ENCODE peak calls at places on chromosomes 6 and 20, in four cellular contexts. G is heart right ventricle, Z is WERI-Rb-1, K is PC-3. L is an unnamed sample.

GRCh38 chr6:15232836-15233510 is 12.9 kb upstream of the JARID2 start:
- DNase-seq in K (no peak), Z (no peak), G (no peak), L (no peak)

GRCh38 chr6:14128017-14128416 is 10.4 kb downstream of the CD83 start:
- DNase-seq in G (no peak), Z (no peak), K (no peak), L (no peak)

GRCh38 chr6:136426627-136427377 is 123.4 kb downstream of the MAP7 start:
- DNase-seq in K (no peak), Z (no peak), G (no peak), L (no peak)

GRCh38 chr20:57996936-57997629 is 231.4 kb downstream of the ANKRD60 start:
- DNase-seq in G (no peak), Z (no peak), K (peak; percentile 87), L (no peak)

GRCh38 chr6:168616807-168617756 is 176.1 kb downstream of the SMOC2 start:
- DNase-seq in K (no peak), G (peak; percentile 39), Z (peak; percentile 43), L (no peak)

GRCh38 chr20:63159826-63160640 is 55.9 kb downstream of the YTHDF1 start:
- DNase-seq in G (no peak), K (no peak), Z (no peak), L (no peak)

GRCh38 chr6:169073311-169073710 is 180.3 kb downstream of the THBS2 start:
- DNase-seq in K (no peak), Z (no peak), G (no peak), L (no peak)

GRCh38 chr6:10389739-10390494 is 25.0 kb downstream of the TFAP2A start:
- DNase-seq in Z (no peak), K (no peak), G (no peak), L (no peak)

GRCh38 chr6:73309784-73310502 is 44.1 kb downstream of the DPPA5 start:
- DNase-seq in Z (peak; percentile 58), G (peak; percentile 26), K (peak; percentile 59), L (peak; percentile 93)
- TF ChIP-seq CTCF in Z (peak; percentile 44), G (peak; percentile 41), K (peak; percentile 71), L (peak; percentile 16)

GRCh38 chr6:125153541-125154183 is at the start of gene TPD52L1:
- DNase-seq in K (peak; percentile 81), Z (peak; percentile 19), G (peak; percentile 81), L (peak; percentile 86)

GRCh38 chr6:125156496-125156895 is 2.9 kb downstream of the TPD52L1 start:
- DNase-seq in Z (no peak), K (no peak), G (no peak), L (no peak)

GRCh38 chr6:125155344-125155743 is 1.8 kb downstream of the TPD52L1 start:
- DNase-seq in G (no peak), Z (no peak), K (no peak), L (no peak)

GRCh38 chr6:125151715-125152114 is 1.9 kb upstream of the TPD52L1 start:
- DNase-seq in G (no peak), K (no peak), Z (no peak), L (no peak)

DNA sequence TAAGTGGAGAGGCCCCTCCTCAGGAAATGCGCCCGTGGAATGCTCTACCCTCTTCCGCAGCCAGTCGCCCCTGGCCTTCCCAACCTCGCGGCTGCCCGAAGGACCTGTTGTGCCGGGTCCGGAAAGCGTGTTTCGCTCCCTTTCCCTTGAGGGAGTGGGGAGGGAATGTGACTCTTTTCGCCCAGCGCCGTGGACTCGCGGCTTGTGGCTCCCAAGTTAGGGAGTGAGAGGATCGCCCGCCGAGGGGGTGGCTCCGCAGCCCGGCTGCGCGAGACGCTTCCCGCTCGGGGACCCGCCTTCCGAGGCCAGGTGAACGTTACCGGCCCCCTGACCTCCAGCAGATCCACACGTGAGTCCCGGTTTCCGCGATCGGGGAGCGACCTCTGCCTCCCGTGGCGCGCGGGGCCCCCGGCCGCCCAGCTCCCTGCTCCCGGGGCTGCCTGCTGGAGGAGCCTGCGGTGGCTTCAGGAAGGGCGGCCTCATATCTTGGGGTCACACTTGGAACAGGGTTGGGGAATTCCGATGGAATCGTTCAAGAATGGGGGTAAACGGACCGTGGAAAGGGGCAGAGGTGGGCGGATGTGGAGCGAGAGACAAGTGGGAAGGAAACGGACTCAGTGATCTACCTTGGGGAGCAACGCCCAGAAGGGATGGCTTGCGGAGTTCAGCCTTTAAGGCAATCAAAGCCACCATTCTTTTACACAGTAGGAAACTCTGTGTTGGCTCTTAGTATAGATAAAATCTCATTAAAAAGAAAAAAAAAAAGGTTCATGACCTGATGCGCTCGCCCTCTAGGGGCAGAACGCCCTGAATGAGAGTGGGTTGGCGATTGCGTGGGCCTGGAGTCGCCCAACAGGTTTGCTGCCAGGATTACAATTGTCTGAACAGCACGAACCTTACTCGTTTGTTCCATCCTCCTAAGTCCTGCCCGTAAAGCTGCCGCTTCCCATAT is 887 bp downstream of the TPD52L1 start:
- DNase-seq in Z (no peak), G (no peak), K (peak; percentile 58), L (peak; percentile 82)
- H3K4me3 ChIP-seq in Z (no peak overlapping the region), G (peak overlapping the region; percentile 74), K (peak overlapping the region; percentile 86), L (peak overlapping the region; percentile 54)

GRCh38 chr20:20023395-20023794 is 6.2 kb downstream of the NAA20 start:
- DNase-seq in Z (no peak), K (no peak), G (no peak), L (no peak)
- H3K27ac ChIP-seq in Z (no peak overlapping the region), K (no peak overlapping the region), G (no peak overlapping the region), L (no peak overlapping the region)

GRCh38 chr20:38214256-38214870 is 46.2 kb downstream of the KIAA1755 start:
- DNase-seq in Z (no peak), K (no peak), G (no peak), L (no peak)

GRCh38 chr20:38215789-38216182 is 44.7 kb downstream of the KIAA1755 start:
- DNase-seq in K (no peak), G (no peak), Z (no peak), L (no peak)

GRCh38 chr20:38216201-38216600 is 44.3 kb downstream of the KIAA1755 start:
- DNase-seq in K (no peak), Z (no peak), G (no peak), L (peak; percentile 24)

GRCh38 chr20:38213607-38213940 is 47.0 kb downstream of the KIAA1755 start:
- DNase-seq in K (no peak), Z (no peak), G (no peak), L (no peak)

DNA sequence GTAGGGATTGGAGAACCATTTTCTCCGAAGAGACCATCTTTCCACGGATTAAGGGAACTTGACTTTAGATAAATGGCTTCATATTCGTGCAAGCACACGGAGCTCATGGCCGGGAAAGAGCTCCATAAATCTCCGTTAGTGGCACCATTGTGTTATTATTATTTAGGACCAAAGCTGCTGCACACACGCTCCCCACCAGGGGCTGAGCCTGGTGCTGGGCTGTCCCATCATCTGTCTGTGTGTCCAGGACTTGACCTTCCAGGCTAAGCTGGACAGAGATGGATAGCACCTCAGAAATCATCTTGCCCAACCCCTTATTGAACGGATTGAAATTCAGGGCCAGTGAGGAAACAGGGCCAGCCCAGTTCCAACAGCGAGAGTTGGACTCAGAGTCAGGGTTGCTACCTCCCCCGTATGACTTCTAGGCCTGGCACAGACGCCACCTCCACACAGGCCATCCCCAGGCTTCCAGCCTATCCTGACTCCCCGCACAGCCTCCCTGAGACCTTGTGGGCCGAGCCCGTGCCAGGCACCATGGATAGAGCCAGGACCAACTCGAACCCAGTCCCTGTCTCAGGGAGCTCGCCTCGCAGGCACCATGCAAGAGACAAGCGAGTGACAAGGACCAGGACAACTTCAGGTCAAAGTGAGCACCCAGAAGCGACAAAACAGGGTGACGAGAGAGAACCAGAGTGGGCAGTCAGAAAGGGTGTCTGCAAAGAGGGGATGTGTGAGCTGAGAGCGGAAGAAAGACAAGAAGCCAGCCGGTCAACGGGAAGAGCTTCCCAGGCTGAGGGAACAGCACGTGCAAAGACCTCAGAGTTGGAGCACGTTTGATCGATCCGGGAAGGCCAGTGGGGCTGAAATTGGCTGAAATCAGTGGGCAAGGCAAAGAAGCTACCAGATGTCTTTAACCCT is 45.4 kb downstream of the KIAA1755 start:
- DNase-seq in Z (no peak), K (no peak), G (no peak), L (peak; percentile 10)
- TF ChIP-seq CTCF in Z (no peak), K (peak; percentile 9), G (no peak), L (no peak)

GRCh38 chr6:71410164-71410566 is 121.6 kb downstream of the OGFRL1 start:
- DNase-seq in K (peak; percentile 50), G (no peak), Z (no peak), L (no peak)

GRCh38 chr6:71414486-71414885 is 125.9 kb downstream of the OGFRL1 start:
- DNase-seq in K (no peak), Z (no peak), G (no peak), L (no peak)

GRCh38 chr6:71410681-71411080 is 122.1 kb downstream of the OGFRL1 start:
- DNase-seq in G (no peak), K (no peak), Z (no peak), L (no peak)

GRCh38 chr6:71411882-71412281 is 123.3 kb downstream of the OGFRL1 start:
- DNase-seq in Z (no peak), G (no peak), K (no peak), L (no peak)

DNA sequence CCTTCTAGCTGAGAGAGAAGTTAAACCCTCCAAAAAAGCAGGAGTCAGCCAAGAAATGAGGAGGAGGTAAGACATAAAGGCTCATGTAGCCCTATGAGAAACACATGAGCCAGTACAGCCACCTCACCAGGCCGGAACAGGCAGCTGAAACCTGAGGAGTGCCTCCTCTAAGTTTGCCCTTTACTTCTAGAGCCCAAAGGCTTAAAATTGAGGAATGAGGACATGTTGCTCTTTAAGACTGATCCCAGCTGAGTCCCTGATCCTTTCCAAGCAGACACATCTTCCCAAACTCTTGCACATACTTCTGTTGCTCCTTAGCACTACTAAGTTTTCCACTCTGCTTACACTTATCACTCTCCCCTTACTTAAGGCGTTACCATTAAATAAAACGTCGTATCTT is 123.9 kb downstream of the OGFRL1 start:
- DNase-seq in G (no peak), K (peak; percentile 35), Z (no peak), L (peak; percentile 15)
- H3K4me3 ChIP-seq in G (no peak overlapping the region), K (no peak overlapping the region), Z (no peak overlapping the region), L (no peak overlapping the region)

DNA sequence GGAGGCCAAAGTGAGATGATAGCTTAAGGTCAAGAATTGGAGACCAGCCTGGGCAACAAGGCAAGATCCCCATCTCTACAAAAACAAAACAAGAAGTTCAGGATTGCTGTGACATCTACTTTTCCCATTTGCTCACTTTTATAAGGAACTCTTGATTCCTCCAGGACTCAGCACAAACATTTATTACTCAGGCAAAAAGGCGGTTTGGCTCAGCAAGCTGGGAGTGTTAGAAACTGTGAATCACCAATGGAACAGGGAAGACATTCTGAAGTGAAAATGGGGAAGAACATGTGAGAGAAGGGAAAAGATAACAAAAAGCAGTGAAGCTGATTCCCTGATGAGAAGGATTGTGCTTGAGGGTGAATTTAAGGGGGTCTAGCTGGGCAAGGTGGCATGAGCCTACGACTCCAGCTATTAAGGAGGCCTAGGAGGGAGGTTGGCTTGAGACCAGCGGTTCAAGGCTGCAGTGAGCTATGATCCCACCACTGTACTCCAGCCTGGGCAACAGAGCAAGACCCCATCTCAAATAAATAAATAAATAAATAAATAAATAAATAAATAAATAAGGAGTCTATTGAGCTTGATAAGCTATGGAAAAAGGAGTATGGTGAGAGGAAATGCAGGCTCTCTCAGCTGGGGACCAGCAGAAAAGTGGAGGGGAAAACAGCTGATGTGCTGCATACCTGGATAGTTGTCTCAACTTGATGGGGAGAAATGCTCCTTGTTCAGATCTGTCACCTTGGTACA is 65.4 kb upstream of the HDDC2 start:
- DNase-seq in Z (no peak), K (no peak), G (no peak), L (no peak)
- H3K27ac ChIP-seq in Z (no peak overlapping the region), K (no peak overlapping the region), G (no peak overlapping the region), L (no peak overlapping the region)

GRCh38 chr6:149755300-149756260 is 6.0 kb downstream of the PCMT1 start:
- DNase-seq in Z (no peak), G (no peak), K (no peak), L (no peak)
- TF ChIP-seq CTCF in Z (no peak), G (no peak), K (no peak), L (no peak)

GRCh38 chr20:47506335-47506734 is 4.6 kb downstream of the NCOA3 start:
- DNase-seq in Z (no peak), G (no peak), K (peak; percentile 85), L (no peak)
- H3K4me3 ChIP-seq in Z (no peak overlapping the region), G (no peak overlapping the region), K (peak overlapping the region; percentile 31), L (no peak overlapping the region)

GRCh38 chr6:109370792-109371191 is 11.5 kb downstream of the CD164 start:
- DNase-seq in Z (no peak), K (no peak), G (no peak), L (no peak)
- H3K27ac ChIP-seq in Z (no peak overlapping the region), K (no peak overlapping the region), G (no peak overlapping the region), L (no peak overlapping the region)

L was measured in left lung.